ENCODE peak calls at places on chromosome 2, in nine cellular contexts. F is D721Med; H is fibroblast of the aortic adventitia; C is AG08396; X is GOT3; I is amniotic stem cell; V is right cardiac atrium; L is effector CD8-positive, alpha-beta T cell; G is stimulated activated CD8-positive, alpha-beta memory T cell treated with anti-CD3 and anti-CD28 coated beads, Interleukin-15, amount 100 ng/mL, for 1 hour. U is an unnamed sample.

GRCh38 chr2:73852020-73852419 is 23.3 kb downstream of the STAMBP start:
- DNase-seq in F (no peak), H (peak), C (peak), X (no peak), I (peak), V (no peak), L (no peak), G (no peak), U (no peak)

GRCh38 chr2:164560181-164560792 is 61.0 kb downstream of the GRB14 start:
- DNase-seq in F (no peak), H (peak), C (no peak), X (no peak), I (peak), V (no peak), L (no peak), G (no peak), U (no peak)

GRCh38 chr2:38602136-38602731 is 494 bp downstream of the HNRNPLL start:
- DNase-seq in F (no peak), H (no peak), C (no peak), X (no peak), I (no peak), V (peak), L (no peak), G (no peak), U (peak)

GRCh38 chr2:201257381-201257940 is 2.9 kb upstream of the CASP8 start:
- DNase-seq in F (no peak), H (no peak), C (peak), X (no peak), I (no peak), V (peak), L (peak), G (no peak), U (peak)

GRCh38 chr2:161008311-161008710 is 151.9 kb upstream of the TANK start:
- DNase-seq in F (no peak), H (no peak), C (no peak), X (no peak), I (no peak), V (no peak), L (no peak), G (no peak), U (no peak)

GRCh38 chr2:207148025-207148424 is 17.7 kb downstream of the KLF7 start:
- DNase-seq in F (no peak), H (peak), C (no peak), X (no peak), I (no peak), V (no peak), L (no peak), G (no peak), U (no peak)

GRCh38 chr2:117917223-117917917 is 96.5 kb downstream of the CCDC93 start:
- DNase-seq in F (no peak), H (peak), C (no peak), X (no peak), I (peak), V (peak), L (no peak), G (no peak), U (no peak)

GRCh38 chr2:167862787-167863186 is 384.6 kb downstream of the STK39 start:
- DNase-seq in F (no peak), H (no peak), C (no peak), X (no peak), I (no peak), V (no peak), L (no peak), G (no peak), U (no peak)

GRCh38 chr2:224646242-224646846 is 61.2 kb upstream of the CUL3 start:
- DNase-seq in F (no peak), H (peak), C (peak), X (no peak), I (no peak), V (no peak), L (no peak), G (no peak), U (peak)

GRCh38 chr2:65186093-65186868 is 41.4 kb upstream of the ACTR2 start:
- DNase-seq in F (no peak), H (no peak), C (no peak), X (no peak), I (no peak), V (no peak), L (no peak), G (no peak), U (no peak)